ENCODE peak calls at places on chromosomes 2 and 18, in ten cellular contexts. M, S, H, U, Y, R, V, X, G and F are unnamed samples. For H3K36me3, the result is how much of the 10 kb centered on the place peaks cover.

GRCh38 chr2:46800625-46801024 is 115.0 kb downstream of the MCFD2 start:
- DNase-seq in M (no peak), S (no peak), H (no peak), U (no peak), Y (no peak), R (no peak), V (no peak), X (peak), G (no peak), F (no peak)

GRCh38 chr2:20578266-20578894 is 72.5 kb downstream of the HS1BP3 start:
- DNase-seq in M (no peak), S (no peak), H (peak), U (no peak), Y (no peak), R (no peak), V (no peak), X (no peak), G (no peak), F (no peak)

GRCh38 chr2:238381341-238382130 is 45.2 kb upstream of the ASB1 start:
- DNase-seq in M (no peak), S (no peak), H (no peak), U (no peak), Y (no peak), R (no peak), V (no peak), X (no peak), G (no peak), F (no peak)

GRCh38 chr2:96554293-96555145 is 18.0 kb downstream of the ARID5A start:
- DNase-seq in M (peak), S (peak), H (no peak), U (peak), Y (peak), R (peak), V (peak), X (peak), G (peak), F (peak)

GRCh38 chr2:1655461-1655860 is 88.9 kb downstream of the PXDN start:
- DNase-seq in M (no peak), S (no peak), H (no peak), U (no peak), Y (no peak), R (no peak), V (no peak), X (no peak), G (no peak), F (no peak)

GRCh38 chr2:18518116-18519111 is 42.0 kb downstream of the RDH14 start:
- DNase-seq in M (peak), S (no peak), H (no peak), U (no peak), Y (no peak), R (no peak), V (no peak), X (no peak), G (no peak), F (no peak)

GRCh38 chr2:235046561-235046960 is 94.7 kb downstream of the SH3BP4 start:
- DNase-seq in M (no peak), S (no peak), H (peak), U (no peak), Y (no peak), R (no peak), V (no peak), X (no peak), G (no peak), F (no peak)

GRCh38 chr2:238439093-238439849 is 12.5 kb downstream of the ASB1 start:
- DNase-seq in M (peak), S (peak), H (peak), U (no peak), Y (peak), R (no peak), V (peak), X (no peak), G (no peak), F (peak)

GRCh38 chr2:44679584-44679983 is 261.9 kb upstream of the SIX3 start:
- DNase-seq in M (no peak), S (no peak), H (no peak), U (no peak), Y (no peak), R (no peak), V (no peak), X (no peak), G (no peak), F (no peak)

GRCh38 chr2:55175254-55176093 is 56.6 kb downstream of the CLHC1 start:
- DNase-seq in M (peak), S (no peak), H (no peak), U (no peak), Y (no peak), R (no peak), V (no peak), X (no peak), G (no peak), F (no peak)

GRCh38 chr2:224041554-224041953 is 2.5 kb upstream of the SERPINE2 start:
- DNase-seq in M (no peak), S (no peak), H (no peak), U (no peak), Y (no peak), R (no peak), V (no peak), X (no peak), G (no peak), F (no peak)

GRCh38 chr2:119735565-119735964 is 24.2 kb upstream of the PTPN4 start:
- DNase-seq in M (no peak), S (no peak), H (no peak), U (no peak), Y (no peak), R (no peak), V (no peak), X (no peak), G (no peak), F (no peak)

GRCh38 chr2:36818542-36818941 is 122.0 kb downstream of the VIT start:
- DNase-seq in M (no peak), S (no peak), H (no peak), U (no peak), Y (no peak), R (no peak), V (no peak), X (no peak), G (no peak), F (no peak)

GRCh38 chr18:8721094-8721669 is 15.8 kb downstream of the MTCL1 start:
- DNase-seq in M (no peak), S (no peak), H (no peak), U (no peak), Y (no peak), R (no peak), V (no peak), X (no peak), G (no peak), F (no peak)

GRCh38 chr2:203706403-203706802 is at the start of gene CD28:
- DNase-seq in M (no peak), S (peak), H (no peak), U (no peak), Y (no peak), R (peak), V (peak), X (peak), G (no peak), F (no peak)

GRCh38 chr18:72107647-72108046 is 436.5 kb downstream of the CBLN2 start:
- DNase-seq in M (no peak), S (no peak), H (no peak), U (no peak), Y (no peak), R (no peak), V (no peak), X (no peak), G (peak), F (no peak)

GRCh38 chr2:140473851-140474250 is 1657.0 kb downstream of the LRP1B start:
- DNase-seq in M (no peak), S (no peak), H (no peak), U (no peak), Y (no peak), R (no peak), V (no peak), X (no peak), G (no peak), F (no peak)

GRCh38 chr2:242056026-242056425 is 186.5 kb downstream of the RTP5 start:
- DNase-seq in M (no peak), S (no peak), H (no peak), U (no peak), Y (no peak), R (no peak), V (no peak), X (no peak), G (peak), F (no peak)

GRCh38 chr2:188369365-188369764 is 77.7 kb downstream of the GULP1 start:
- DNase-seq in M (peak), S (no peak), H (no peak), U (no peak), Y (no peak), R (peak), V (peak), X (peak), G (no peak), F (no peak)

GRCh38 chr2:226738821-226739507 is 60.7 kb downstream of the IRS1 start:
- DNase-seq in M (no peak), S (no peak), H (no peak), U (no peak), Y (no peak), R (peak), V (no peak), X (no peak), G (no peak), F (peak)

GRCh38 chr2:228023619-228024018 is 152.2 kb downstream of the DAW1 start:
- DNase-seq in M (no peak), S (no peak), H (no peak), U (no peak), Y (no peak), R (no peak), V (peak), X (peak), G (no peak), F (no peak)

GRCh38 chr2:58057890-58058590 is 11.4 kb downstream of the VRK2 start:
- DNase-seq in M (no peak), S (no peak), H (no peak), U (no peak), Y (no peak), R (no peak), V (no peak), X (no peak), G (no peak), F (no peak)

GRCh38 chr18:60067426-60068210 is 167.8 kb downstream of the PMAIP1 start:
- DNase-seq in M (no peak), S (no peak), H (no peak), U (no peak), Y (no peak), R (no peak), V (no peak), X (no peak), G (no peak), F (no peak)

GRCh38 chr2:140186201-140186775 is 1406.1 kb upstream of the NXPH2 start:
- DNase-seq in M (no peak), S (no peak), H (no peak), U (no peak), Y (no peak), R (no peak), V (no peak), X (no peak), G (no peak), F (no peak)

GRCh38 chr18:79613186-79613931 is 66.2 kb upstream of the CTDP1 start:
- DNase-seq in M (no peak), S (peak), H (peak), U (no peak), Y (no peak), R (peak), V (no peak), X (no peak), G (peak), F (no peak)

GRCh38 chr2:84888401-84889276 is 7.8 kb upstream of the TRABD2A start:
- DNase-seq in M (peak), S (no peak), H (no peak), U (no peak), Y (no peak), R (no peak), V (no peak), X (peak), G (peak), F (no peak)

GRCh38 chr2:204505488-204505887 is 39.8 kb upstream of the PARD3B start:
- DNase-seq in M (peak), S (no peak), H (no peak), U (no peak), Y (no peak), R (no peak), V (no peak), X (no peak), G (no peak), F (no peak)

GRCh38 chr18:5628512-5629255 is 84.9 kb upstream of the EPB41L3 start:
- DNase-seq in M (peak), S (peak), H (peak), U (peak), Y (peak), R (peak), V (peak), X (peak), G (peak), F (no peak)

GRCh38 chr18:59303006-59303405 is 15.4 kb downstream of the CPLX4 start:
- DNase-seq in M (no peak), S (no peak), H (no peak), U (no peak), Y (no peak), R (no peak), V (no peak), X (no peak), G (no peak), F (no peak)

GRCh38 chr18:5975111-5975622 is 79.8 kb upstream of the TMEM200C start:
- DNase-seq in M (peak), S (no peak), H (no peak), U (no peak), Y (no peak), R (no peak), V (no peak), X (no peak), G (no peak), F (no peak)

GRCh38 chr2:156115338-156115737 is 217.2 kb downstream of the NR4A2 start:
- DNase-seq in M (no peak), S (no peak), H (no peak), U (no peak), Y (no peak), R (no peak), V (no peak), X (no peak), G (no peak), F (no peak)

GRCh38 chr2:219466816-219467735 is 31.6 kb upstream of the GMPPA start:
- DNase-seq in M (no peak), S (no peak), H (no peak), U (no peak), Y (no peak), R (no peak), V (no peak), X (no peak), G (no peak), F (no peak)

GRCh38 chr2:20186078-20186854 is 38.7 kb downstream of the SDC1 start:
- DNase-seq in M (peak), S (peak), H (no peak), U (no peak), Y (no peak), R (peak), V (peak), X (peak), G (no peak), F (no peak)

GRCh38 chr2:237533668-237534138 is 32.7 kb upstream of the PRLH start:
- DNase-seq in M (no peak), S (no peak), H (no peak), U (no peak), Y (no peak), R (no peak), V (no peak), X (no peak), G (no peak), F (no peak)

GRCh38 chr18:62069556-62069955 is 117.3 kb downstream of the PIGN start:
- DNase-seq in M (peak), S (no peak), H (no peak), U (no peak), Y (no peak), R (no peak), V (no peak), X (no peak), G (no peak), F (no peak)

GRCh38 chr2:41933585-41934322 is 114.1 kb upstream of the PKDCC start:
- DNase-seq in M (peak), S (no peak), H (no peak), U (peak), Y (peak), R (no peak), V (peak), X (peak), G (no peak), F (no peak)

GRCh38 chr2:15158117-15158516 is 403.0 kb downstream of the NBAS start:
- DNase-seq in M (no peak), S (no peak), H (no peak), U (no peak), Y (no peak), R (peak), V (no peak), X (no peak), G (peak), F (no peak)

GRCh38 chr2:23661276-23662050 is 265.5 kb downstream of the ATAD2B start:
- DNase-seq in M (no peak), S (no peak), H (no peak), U (no peak), Y (no peak), R (no peak), V (no peak), X (no peak), G (no peak), F (no peak)

GRCh38 chr2:51706220-51706619 is 674.3 kb upstream of the NRXN1 start:
- DNase-seq in M (no peak), S (no peak), H (no peak), U (no peak), Y (no peak), R (no peak), V (no peak), X (no peak), G (no peak), F (no peak)

DNA sequence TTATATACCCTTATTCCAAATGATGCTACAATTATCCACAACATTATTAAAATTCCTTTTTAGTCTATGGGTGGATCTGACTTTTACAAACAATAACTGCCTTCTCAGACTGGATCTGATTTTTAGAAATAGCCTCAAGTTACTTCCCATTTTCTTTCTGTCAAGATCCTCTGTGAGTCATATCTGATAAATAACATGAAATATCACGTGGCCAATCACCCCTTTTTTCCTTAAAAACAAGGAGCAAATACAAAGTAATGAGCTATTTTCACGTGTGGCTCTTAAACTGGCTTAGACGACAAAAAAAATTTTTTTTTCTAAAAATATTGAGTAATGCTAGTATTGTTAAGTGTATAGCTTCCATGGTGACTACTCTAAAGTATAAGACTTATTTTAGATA is 6.7 kb downstream of the PELI1 start:
- DNase-seq in M (peak), S (no peak), H (no peak), U (no peak), Y (no peak), R (no peak), V (no peak), X (no peak), G (no peak), F (no peak)
- H3K36me3 ChIP-seq in M (under half), S (under half), H (under half), U (under half), Y (under half), R (under half), V (under half), X (under half), G (under half), F (under half)

GRCh38 chr2:165462433-165462832 is 7.1 kb upstream of the CSRNP3 start:
- DNase-seq in M (no peak), S (no peak), H (no peak), U (no peak), Y (no peak), R (no peak), V (no peak), X (no peak), G (no peak), F (no peak)

GRCh38 chr2:165470351-165470750 is 853 bp downstream of the CSRNP3 start:
- DNase-seq in M (no peak), S (no peak), H (no peak), U (no peak), Y (no peak), R (no peak), V (no peak), X (no peak), G (no peak), F (no peak)

GRCh38 chr2:165467921-165468320 is 1.6 kb upstream of the CSRNP3 start:
- DNase-seq in M (no peak), S (no peak), H (no peak), U (no peak), Y (no peak), R (no peak), V (no peak), X (no peak), G (no peak), F (no peak)

GRCh38 chr2:165469417-165469816 is at the start of gene CSRNP3:
- DNase-seq in M (peak), S (peak), H (no peak), U (peak), Y (peak), R (peak), V (peak), X (peak), G (no peak), F (peak)

GRCh38 chr2:165466386-165466785 is 3.1 kb upstream of the CSRNP3 start:
- DNase-seq in M (no peak), S (no peak), H (no peak), U (no peak), Y (no peak), R (no peak), V (no peak), X (no peak), G (no peak), F (no peak)
- TF ChIP-seq POLR2A in M (no peak), S (no peak), H (no peak), U (no peak), Y (no peak), R (no peak), V (no peak), X (no peak), G (no peak), F (no peak)

GRCh38 chr18:213977-214376 is 53.9 kb downstream of the THOC1 start:
- DNase-seq in M (no peak), S (no peak), H (no peak), U (no peak), Y (no peak), R (no peak), V (no peak), X (no peak), G (no peak), F (no peak)
- H3K36me3 ChIP-seq in M (under half), S (under half), H (half or more), U (under half), Y (under half), R (under half), V (under half), X (under half), G (under half), F (under half)

GRCh38 chr2:101310591-101311389 is 2.3 kb upstream of the RNF149 start:
- DNase-seq in M (peak), S (no peak), H (no peak), U (no peak), Y (no peak), R (no peak), V (no peak), X (no peak), G (no peak), F (no peak)

GRCh38 chr2:101307950-101308431 is 510 bp downstream of the RNF149 start:
- DNase-seq in M (no peak), S (peak), H (peak), U (peak), Y (peak), R (peak), V (peak), X (peak), G (peak), F (no peak)

GRCh38 chr2:101307503-101307902 is 998 bp downstream of the RNF149 start:
- DNase-seq in M (no peak), S (no peak), H (no peak), U (no peak), Y (no peak), R (no peak), V (no peak), X (peak), G (no peak), F (no peak)

GRCh38 chr2:101309211-101309700 is 755 bp upstream of the RNF149 start:
- DNase-seq in M (no peak), S (no peak), H (no peak), U (no peak), Y (no peak), R (no peak), V (no peak), X (no peak), G (no peak), F (no peak)

GRCh38 chr2:101308432-101309210 is at the start of gene RNF149:
- DNase-seq in M (peak), S (peak), H (peak), U (peak), Y (peak), R (peak), V (peak), X (peak), G (peak), F (peak)
- TF ChIP-seq POLR2A in M (peak), S (peak), H (peak), U (peak), Y (peak), R (peak), V (peak), X (peak), G (no peak), F (peak)

GRCh38 chr2:97758131-97758705 is 44.8 kb downstream of the ZAP70 start:
- DNase-seq in M (peak), S (no peak), H (no peak), U (no peak), Y (no peak), R (no peak), V (no peak), X (no peak), G (no peak), F (no peak)
- H3K36me3 ChIP-seq in M (under half), S (half or more), H (half or more), U (under half), Y (under half), R (under half), V (under half), X (under half), G (under half), F (under half)

DNA sequence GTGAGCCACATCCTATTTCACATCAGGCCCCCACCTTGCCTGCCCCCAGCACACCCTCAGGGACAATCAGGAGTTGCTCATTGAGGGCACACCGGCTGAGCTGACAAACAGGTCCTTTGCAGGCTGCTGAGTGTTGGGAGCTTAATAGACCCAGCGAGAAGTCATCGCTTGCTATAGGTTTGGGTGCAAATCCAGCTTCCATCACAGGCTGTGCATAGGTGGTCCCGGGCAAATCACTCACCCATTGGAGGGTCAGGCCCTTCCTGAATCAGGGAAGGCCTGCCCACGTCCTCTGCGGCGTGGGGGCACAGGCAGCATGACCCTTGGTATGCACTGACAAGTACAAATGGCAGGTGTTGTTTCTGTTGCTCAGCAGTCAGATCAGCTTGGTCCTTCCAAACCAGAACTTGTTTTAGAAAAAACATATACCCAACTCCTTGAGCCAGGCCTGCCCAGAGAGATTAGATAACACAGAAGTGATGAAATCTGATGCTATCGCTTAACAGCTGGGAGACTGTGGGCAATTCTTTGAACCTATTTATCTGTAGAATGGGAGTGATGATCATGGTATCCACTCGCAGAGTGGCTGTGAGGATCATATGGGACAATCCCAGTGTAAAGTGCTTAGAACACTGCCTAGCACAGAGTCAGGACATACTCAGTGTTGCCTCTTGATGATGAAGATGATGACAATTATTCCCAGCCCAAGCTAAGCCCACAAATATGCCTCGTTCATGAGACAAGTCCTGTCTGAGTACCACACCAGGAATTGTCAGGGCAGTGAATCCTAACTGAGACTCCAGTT is 34.9 kb downstream of the SMAD7 start:
- DNase-seq in M (peak), S (no peak), H (no peak), U (no peak), Y (peak), R (no peak), V (no peak), X (no peak), G (no peak), F (no peak)
- TF ChIP-seq POLR2A in M (no peak), S (no peak), H (no peak), U (no peak), Y (no peak), R (no peak), V (no peak), X (no peak), G (no peak), F (no peak)